ENCODE peak calls at places on chromosomes 7 and 10, in ten cellular contexts. One of them, this sample, is unnamed.

GRCh38 chr7:14988941-14989340 is 86.4 kb upstream of the DGKB start:
- DNase-seq in suprapubic skin: no peak
- DNase-seq in stomach: no peak
- DNase-seq in endothelial cell of umbilical vein: no peak
- DNase-seq in transverse colon: no peak
- DNase-seq in Panc1: no peak
- DNase-seq in prostate gland: no peak
- DNase-seq in spleen: no peak
- DNase-seq in sigmoid colon: no peak
- DNase-seq in H1: no peak
- DNase-seq in this sample: no peak

GRCh38 chr7:1865000-1865808 is 195.1 kb downstream of the ELFN1 start:
- DNase-seq in suprapubic skin: no peak
- DNase-seq in stomach: no peak
- DNase-seq in endothelial cell of umbilical vein: no peak
- DNase-seq in transverse colon: no peak
- DNase-seq in Panc1: no peak
- DNase-seq in prostate gland: no peak
- DNase-seq in spleen: no peak
- DNase-seq in sigmoid colon: no peak
- DNase-seq in H1: no peak
- DNase-seq in this sample: peak; percentile 54

GRCh38 chr7:50467817-50468610 is 17.9 kb upstream of the FIGNL1 start:
- DNase-seq in suprapubic skin: peak; percentile 91
- DNase-seq in stomach: peak; percentile 87
- DNase-seq in endothelial cell of umbilical vein: peak; percentile 80
- DNase-seq in transverse colon: peak; percentile 83
- DNase-seq in Panc1: peak; percentile 58
- DNase-seq in prostate gland: peak; percentile 75
- DNase-seq in spleen: peak; percentile 94
- DNase-seq in sigmoid colon: peak; percentile 93
- DNase-seq in H1: peak; percentile 36
- DNase-seq in this sample: peak; percentile 81

GRCh38 chr7:92813390-92814024 is 22.9 kb downstream of the CDK6 start:
- DNase-seq in suprapubic skin: no peak
- DNase-seq in stomach: no peak
- DNase-seq in endothelial cell of umbilical vein: peak; percentile 34
- DNase-seq in transverse colon: no peak
- DNase-seq in Panc1: no peak
- DNase-seq in prostate gland: no peak
- DNase-seq in spleen: no peak
- DNase-seq in sigmoid colon: no peak
- DNase-seq in H1: no peak
- DNase-seq in this sample: no peak

GRCh38 chr7:47601119-47601880 is 19.4 kb upstream of the TNS3 start:
- DNase-seq in suprapubic skin: no peak
- DNase-seq in stomach: no peak
- DNase-seq in endothelial cell of umbilical vein: peak; percentile 71
- DNase-seq in transverse colon: no peak
- DNase-seq in Panc1: no peak
- DNase-seq in prostate gland: no peak
- DNase-seq in spleen: no peak
- DNase-seq in sigmoid colon: no peak
- DNase-seq in H1: no peak
- DNase-seq in this sample: no peak

GRCh38 chr7:139153832-139154231 is 44.3 kb upstream of the ZC3HAV1 start:
- DNase-seq in suprapubic skin: no peak
- DNase-seq in stomach: no peak
- DNase-seq in endothelial cell of umbilical vein: peak; percentile 91
- DNase-seq in transverse colon: no peak
- DNase-seq in Panc1: no peak
- DNase-seq in prostate gland: no peak
- DNase-seq in spleen: no peak
- DNase-seq in sigmoid colon: no peak
- DNase-seq in H1: no peak
- DNase-seq in this sample: no peak

GRCh38 chr10:34908472-34908871 is 93.4 kb upstream of the PARD3 start:
- DNase-seq in suprapubic skin: no peak
- DNase-seq in stomach: no peak
- DNase-seq in endothelial cell of umbilical vein: no peak
- DNase-seq in transverse colon: no peak
- DNase-seq in Panc1: no peak
- DNase-seq in prostate gland: no peak
- DNase-seq in spleen: no peak
- DNase-seq in sigmoid colon: peak; percentile 59
- DNase-seq in H1: no peak
- DNase-seq in this sample: no peak

GRCh38 chr10:130105724-130106123 is 4.9 kb downstream of the C10orf143 start:
- DNase-seq in suprapubic skin: no peak
- DNase-seq in stomach: no peak
- DNase-seq in endothelial cell of umbilical vein: no peak
- DNase-seq in transverse colon: no peak
- DNase-seq in Panc1: no peak
- DNase-seq in prostate gland: no peak
- DNase-seq in spleen: no peak
- DNase-seq in sigmoid colon: no peak
- DNase-seq in H1: peak; percentile 49
- DNase-seq in this sample: peak; percentile 69

GRCh38 chr7:100951172-100951571 is 1.8 kb downstream of the MUC3A start:
- DNase-seq in suprapubic skin: no peak
- DNase-seq in stomach: no peak
- DNase-seq in endothelial cell of umbilical vein: no peak
- DNase-seq in transverse colon: no peak
- DNase-seq in Panc1: no peak
- DNase-seq in prostate gland: no peak
- DNase-seq in spleen: no peak
- DNase-seq in sigmoid colon: no peak
- DNase-seq in H1: peak; percentile 91
- DNase-seq in this sample: no peak

GRCh38 chr10:100345570-100346330 is 1.3 kb upstream of the SCD start:
- DNase-seq in suprapubic skin: no peak
- DNase-seq in stomach: no peak
- DNase-seq in endothelial cell of umbilical vein: no peak
- DNase-seq in transverse colon: no peak
- DNase-seq in Panc1: no peak
- DNase-seq in prostate gland: no peak
- DNase-seq in spleen: no peak
- DNase-seq in sigmoid colon: no peak
- DNase-seq in H1: no peak
- DNase-seq in this sample: peak; percentile 52

GRCh38 chr7:80324032-80324431 is 187.8 kb downstream of the GNAT3 start:
- DNase-seq in suprapubic skin: no peak
- DNase-seq in stomach: no peak
- DNase-seq in endothelial cell of umbilical vein: peak; percentile 37
- DNase-seq in transverse colon: no peak
- DNase-seq in Panc1: no peak
- DNase-seq in prostate gland: no peak
- DNase-seq in spleen: no peak
- DNase-seq in sigmoid colon: no peak
- DNase-seq in H1: no peak
- DNase-seq in this sample: no peak

GRCh38 chr10:47364366-47364765 is 16.2 kb downstream of the RBP3 start:
- DNase-seq in suprapubic skin: no peak
- DNase-seq in stomach: no peak
- DNase-seq in endothelial cell of umbilical vein: no peak
- DNase-seq in transverse colon: no peak
- DNase-seq in Panc1: no peak
- DNase-seq in prostate gland: no peak
- DNase-seq in spleen: no peak
- DNase-seq in sigmoid colon: no peak
- DNase-seq in H1: no peak
- DNase-seq in this sample: no peak

GRCh38 chr10:76946268-76946667 is 691.3 kb downstream of the KCNMA1 start:
- DNase-seq in suprapubic skin: no peak
- DNase-seq in stomach: no peak
- DNase-seq in endothelial cell of umbilical vein: no peak
- DNase-seq in transverse colon: no peak
- DNase-seq in Panc1: no peak
- DNase-seq in prostate gland: no peak
- DNase-seq in spleen: no peak
- DNase-seq in sigmoid colon: no peak
- DNase-seq in H1: no peak
- DNase-seq in this sample: no peak

GRCh38 chr10:21699575-21699974 is 165.5 kb downstream of the MLLT10 start:
- DNase-seq in suprapubic skin: no peak
- DNase-seq in stomach: no peak
- DNase-seq in endothelial cell of umbilical vein: no peak
- DNase-seq in transverse colon: no peak
- DNase-seq in Panc1: no peak
- DNase-seq in prostate gland: no peak
- DNase-seq in spleen: no peak
- DNase-seq in sigmoid colon: no peak
- DNase-seq in H1: no peak
- DNase-seq in this sample: no peak

GRCh38 chr7:121544199-121544598 is 148.1 kb upstream of the FAM3C start:
- DNase-seq in suprapubic skin: no peak
- DNase-seq in stomach: no peak
- DNase-seq in endothelial cell of umbilical vein: no peak
- DNase-seq in transverse colon: no peak
- DNase-seq in Panc1: no peak
- DNase-seq in prostate gland: no peak
- DNase-seq in spleen: no peak
- DNase-seq in sigmoid colon: no peak
- DNase-seq in H1: no peak
- DNase-seq in this sample: no peak

GRCh38 chr7:121545418-121545817 is 149.3 kb upstream of the FAM3C start:
- DNase-seq in suprapubic skin: no peak
- DNase-seq in stomach: no peak
- DNase-seq in endothelial cell of umbilical vein: no peak
- DNase-seq in transverse colon: no peak
- DNase-seq in Panc1: no peak
- DNase-seq in prostate gland: no peak
- DNase-seq in spleen: no peak
- DNase-seq in sigmoid colon: no peak
- DNase-seq in H1: no peak
- DNase-seq in this sample: no peak

GRCh38 chr7:121546632-121547340 is 150.7 kb upstream of the FAM3C start:
- DNase-seq in suprapubic skin: no peak
- DNase-seq in stomach: no peak
- DNase-seq in endothelial cell of umbilical vein: no peak
- DNase-seq in transverse colon: no peak
- DNase-seq in Panc1: no peak
- DNase-seq in prostate gland: no peak
- DNase-seq in spleen: no peak
- DNase-seq in sigmoid colon: no peak
- DNase-seq in H1: no peak
- DNase-seq in this sample: no peak

GRCh38 chr7:121547341-121548092 is 151.4 kb upstream of the FAM3C start:
- DNase-seq in suprapubic skin: no peak
- DNase-seq in stomach: no peak
- DNase-seq in endothelial cell of umbilical vein: peak; percentile 67
- DNase-seq in transverse colon: no peak
- DNase-seq in Panc1: no peak
- DNase-seq in prostate gland: no peak
- DNase-seq in spleen: no peak
- DNase-seq in sigmoid colon: no peak
- DNase-seq in H1: no peak
- DNase-seq in this sample: no peak

DNA sequence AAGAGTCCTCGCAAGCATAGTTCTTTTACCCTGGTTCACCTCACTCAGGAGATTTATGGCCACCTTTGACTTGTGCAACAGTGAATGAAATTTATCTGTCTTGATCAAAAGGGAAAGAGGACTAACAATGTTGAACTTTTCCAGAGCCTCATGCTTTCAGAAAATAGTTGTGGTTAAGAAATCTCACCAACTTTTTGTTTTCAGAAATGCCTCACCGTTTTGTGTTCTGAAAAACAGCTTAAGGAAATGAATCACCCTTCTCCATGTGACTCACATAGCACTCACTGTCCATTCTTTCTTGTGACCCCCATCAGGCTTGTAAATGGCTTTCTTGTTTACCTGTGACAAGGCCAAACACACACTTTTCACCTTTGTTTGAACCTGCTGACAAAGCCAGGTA is 148.6 kb upstream of the FAM3C start:
- DNase-seq in suprapubic skin: no peak
- DNase-seq in stomach: no peak
- DNase-seq in endothelial cell of umbilical vein: peak; percentile 96
- DNase-seq in transverse colon: no peak
- DNase-seq in Panc1: peak; percentile 98
- DNase-seq in prostate gland: peak; percentile 18
- DNase-seq in spleen: no peak
- DNase-seq in sigmoid colon: no peak
- DNase-seq in H1: no peak
- DNase-seq in this sample: no peak
- TF ChIP-seq POLR2AphosphoS5 in suprapubic skin: no peak
- TF ChIP-seq POLR2AphosphoS5 in stomach: peak; percentile 14
- TF ChIP-seq POLR2AphosphoS5 in endothelial cell of umbilical vein: peak; percentile 81
- TF ChIP-seq POLR2AphosphoS5 in transverse colon: peak; percentile 17
- TF ChIP-seq POLR2AphosphoS5 in Panc1: peak; percentile 69
- TF ChIP-seq POLR2AphosphoS5 in prostate gland: peak; percentile 61
- TF ChIP-seq POLR2AphosphoS5 in spleen: no peak
- TF ChIP-seq POLR2AphosphoS5 in sigmoid colon: peak; percentile 26
- TF ChIP-seq POLR2AphosphoS5 in H1: no peak
- TF ChIP-seq POLR2AphosphoS5 in this sample: no peak

GRCh38 chr10:128568041-128568440 is 441.8 kb upstream of the MKI67 start:
- DNase-seq in suprapubic skin: no peak
- DNase-seq in stomach: no peak
- DNase-seq in endothelial cell of umbilical vein: no peak
- DNase-seq in transverse colon: no peak
- DNase-seq in Panc1: no peak
- DNase-seq in prostate gland: no peak
- DNase-seq in spleen: no peak
- DNase-seq in sigmoid colon: no peak
- DNase-seq in H1: no peak
- DNase-seq in this sample: no peak
- H3K9me3 ChIP-seq in suprapubic skin: no peaks in the 10 kb centered on the region
- H3K9me3 ChIP-seq in stomach: no peaks in the 10 kb centered on the region
- H3K9me3 ChIP-seq in endothelial cell of umbilical vein: no peaks in the 10 kb centered on the region
- H3K9me3 ChIP-seq in transverse colon: no peaks in the 10 kb centered on the region
- H3K9me3 ChIP-seq in Panc1: no peaks in the 10 kb centered on the region
- H3K9me3 ChIP-seq in prostate gland: no peaks in the 10 kb centered on the region
- H3K9me3 ChIP-seq in spleen: no peaks in the 10 kb centered on the region
- H3K9me3 ChIP-seq in sigmoid colon: no peaks in the 10 kb centered on the region
- H3K9me3 ChIP-seq in H1: peaks cover 3% of the 10 kb centered on the region
- H3K9me3 ChIP-seq in this sample: no peaks in the 10 kb centered on the region

GRCh38 chr10:29554660-29555059 is 80.1 kb downstream of the SVIL start:
- DNase-seq in suprapubic skin: no peak
- DNase-seq in stomach: no peak
- DNase-seq in endothelial cell of umbilical vein: no peak
- DNase-seq in transverse colon: no peak
- DNase-seq in Panc1: no peak
- DNase-seq in prostate gland: no peak
- DNase-seq in spleen: no peak
- DNase-seq in sigmoid colon: no peak
- DNase-seq in H1: no peak
- DNase-seq in this sample: no peak
- TF ChIP-seq POLR2AphosphoS5 in suprapubic skin: no peak
- TF ChIP-seq POLR2AphosphoS5 in stomach: no peak
- TF ChIP-seq POLR2AphosphoS5 in endothelial cell of umbilical vein: no peak
- TF ChIP-seq POLR2AphosphoS5 in transverse colon: no peak
- TF ChIP-seq POLR2AphosphoS5 in Panc1: no peak
- TF ChIP-seq POLR2AphosphoS5 in prostate gland: no peak
- TF ChIP-seq POLR2AphosphoS5 in spleen: no peak
- TF ChIP-seq POLR2AphosphoS5 in sigmoid colon: no peak
- TF ChIP-seq POLR2AphosphoS5 in H1: no peak
- TF ChIP-seq POLR2AphosphoS5 in this sample: no peak

DNA sequence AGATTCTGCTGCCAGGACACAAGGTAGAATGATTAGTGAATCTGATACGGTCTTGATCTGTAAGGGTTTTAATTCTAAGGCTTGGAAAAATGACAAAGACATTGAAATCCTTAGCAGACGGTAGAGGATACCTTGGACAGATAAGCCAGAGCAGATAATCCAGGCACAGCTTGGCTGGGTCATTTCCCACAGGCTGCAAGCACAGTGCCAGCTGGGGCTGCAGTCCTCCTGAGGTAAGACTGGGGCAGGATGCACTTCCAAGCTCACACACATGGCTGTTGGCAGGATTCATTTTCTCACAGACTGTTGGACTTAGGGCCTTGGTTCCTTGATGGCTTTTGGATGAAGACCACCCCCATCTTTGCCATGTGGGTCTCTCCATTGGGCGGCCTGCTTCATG is 63.2 kb upstream of the BMPER start:
- DNase-seq in suprapubic skin: no peak
- DNase-seq in stomach: no peak
- DNase-seq in endothelial cell of umbilical vein: no peak
- DNase-seq in transverse colon: no peak
- DNase-seq in Panc1: no peak
- DNase-seq in prostate gland: no peak
- DNase-seq in spleen: no peak
- DNase-seq in sigmoid colon: no peak
- DNase-seq in H1: no peak
- DNase-seq in this sample: no peak
- H3K9me3 ChIP-seq in suprapubic skin: no peaks in the 10 kb centered on the region
- H3K9me3 ChIP-seq in stomach: no peaks in the 10 kb centered on the region
- H3K9me3 ChIP-seq in endothelial cell of umbilical vein: no peaks in the 10 kb centered on the region
- H3K9me3 ChIP-seq in transverse colon: no peaks in the 10 kb centered on the region
- H3K9me3 ChIP-seq in Panc1: no peaks in the 10 kb centered on the region
- H3K9me3 ChIP-seq in prostate gland: no peaks in the 10 kb centered on the region
- H3K9me3 ChIP-seq in spleen: peaks cover 3% of the 10 kb centered on the region
- H3K9me3 ChIP-seq in sigmoid colon: no peaks in the 10 kb centered on the region
- H3K9me3 ChIP-seq in H1: no peaks in the 10 kb centered on the region
- H3K9me3 ChIP-seq in this sample: no peaks in the 10 kb centered on the region